ENCODE peak calls at places on chromosomes 12 and 14, in ten cellular contexts. I is sigmoid colon; J is tibial nerve; F is omental fat pad; R is A549; K is SK-N-SH; H is coronary artery; Y is CD8-positive, alpha-beta T cell; U is nephron progenitor cell; S is breast epithelium. A is an unnamed sample.

GRCh38 chr12:67042697-67043131 is 226.4 kb upstream of the CAND1 start:
- DNase-seq in I (no peak), J (no peak), F (no peak), R (peak), K (no peak), H (no peak), Y (no peak), U (no peak), S (no peak), A (no peak)

GRCh38 chr12:109154485-109155438 is 38.4 kb downstream of the ACACB start:
- DNase-seq in I (peak), J (peak), F (peak), R (peak), K (peak), H (peak), Y (peak), U (peak), S (peak), A (peak)

GRCh38 chr12:3273409-3273853 is 196.3 kb downstream of the TSPAN9 start:
- DNase-seq in I (no peak), J (no peak), F (no peak), R (peak), K (no peak), H (no peak), Y (no peak), U (no peak), S (no peak), A (no peak)

GRCh38 chr12:10182662-10183061 is 3.8 kb downstream of the TMEM52B start:
- DNase-seq in I (no peak), J (no peak), F (no peak), R (no peak), K (no peak), H (no peak), Y (no peak), U (no peak), S (no peak), A (no peak)

GRCh38 chr14:71143391-71144290 is 236.4 kb downstream of the PCNX1 start:
- DNase-seq in I (no peak), J (no peak), F (no peak), R (no peak), K (no peak), H (no peak), Y (no peak), U (no peak), S (no peak), A (no peak)

GRCh38 chr14:63045612-63046320 is 508 bp upstream of the KCNH5 start:
- DNase-seq in I (no peak), J (no peak), F (no peak), R (peak), K (peak), H (no peak), Y (no peak), U (peak), S (no peak), A (peak)

GRCh38 chr14:102777711-102778615 is 714 bp downstream of the TRAF3 start:
- DNase-seq in I (no peak), J (no peak), F (no peak), R (no peak), K (peak), H (no peak), Y (no peak), U (peak), S (no peak), A (peak)

GRCh38 chr14:74257078-74257987 is 18.1 kb downstream of the VSX2 start:
- DNase-seq in I (no peak), J (peak), F (no peak), R (peak), K (peak), H (no peak), Y (peak), U (peak), S (no peak), A (peak)

GRCh38 chr14:99755629-99756603 is 37.3 kb upstream of the EML1 start:
- DNase-seq in I (peak), J (peak), F (peak), R (peak), K (no peak), H (peak), Y (no peak), U (no peak), S (no peak), A (no peak)

GRCh38 chr12:128551266-128552025 is 272.3 kb downstream of the SLC15A4 start:
- DNase-seq in I (no peak), J (no peak), F (no peak), R (no peak), K (no peak), H (no peak), Y (no peak), U (no peak), S (no peak), A (no peak)

GRCh38 chr12:118463677-118464076 is 87.3 kb downstream of the SUDS3 start:
- DNase-seq in I (no peak), J (no peak), F (no peak), R (no peak), K (no peak), H (no peak), Y (no peak), U (no peak), S (no peak), A (no peak)

GRCh38 chr14:85580536-85581165 is 50.7 kb downstream of the FLRT2 start:
- DNase-seq in I (no peak), J (no peak), F (no peak), R (no peak), K (no peak), H (no peak), Y (no peak), U (no peak), S (no peak), A (no peak)

GRCh38 chr14:81831128-81831815 is 297.6 kb upstream of the SEL1L start:
- DNase-seq in I (peak), J (peak), F (no peak), R (no peak), K (no peak), H (no peak), Y (no peak), U (no peak), S (no peak), A (no peak)

GRCh38 chr12:114982760-114983159 is 298.8 kb upstream of the TBX3 start:
- DNase-seq in I (no peak), J (no peak), F (no peak), R (no peak), K (peak), H (no peak), Y (no peak), U (no peak), S (no peak), A (no peak)

GRCh38 chr12:48286665-48287064 is 64.1 kb downstream of the ZNF641 start:
- DNase-seq in I (no peak), J (peak), F (no peak), R (no peak), K (no peak), H (no peak), Y (no peak), U (no peak), S (no peak), A (peak)

GRCh38 chr12:6771091-6771495 is 1.2 kb upstream of the LAG3 start:
- DNase-seq in I (peak), J (no peak), F (no peak), R (no peak), K (no peak), H (no peak), Y (no peak), U (no peak), S (no peak), A (peak)

GRCh38 chr14:100072783-100073346 is 7.6 kb downstream of the EVL start:
- DNase-seq in I (no peak), J (no peak), F (no peak), R (no peak), K (no peak), H (no peak), Y (peak), U (no peak), S (peak), A (no peak)

GRCh38 chr12:25996677-25997076 is 38.2 kb downstream of the RASSF8 start:
- DNase-seq in I (no peak), J (no peak), F (no peak), R (no peak), K (no peak), H (no peak), Y (no peak), U (no peak), S (no peak), A (no peak)

GRCh38 chr14:24952851-24953666 is 96.9 kb downstream of the STXBP6 start:
- DNase-seq in I (no peak), J (no peak), F (no peak), R (no peak), K (peak), H (no peak), Y (no peak), U (no peak), S (no peak), A (peak)

GRCh38 chr14:23024612-23025075 is 10.1 kb downstream of the PSMB5 start:
- DNase-seq in I (no peak), J (no peak), F (no peak), R (no peak), K (no peak), H (no peak), Y (no peak), U (peak), S (no peak), A (no peak)

GRCh38 chr12:80116735-80117134 is 17.4 kb downstream of the OTOGL start:
- DNase-seq in I (no peak), J (no peak), F (no peak), R (no peak), K (no peak), H (no peak), Y (no peak), U (no peak), S (no peak), A (no peak)

GRCh38 chr14:20836668-20837338 is 34.2 kb upstream of the RNASE1 start:
- DNase-seq in I (no peak), J (peak), F (no peak), R (peak), K (no peak), H (no peak), Y (no peak), U (no peak), S (no peak), A (no peak)

GRCh38 chr12:15830538-15830937 is 41.4 kb upstream of the EPS8 start:
- DNase-seq in I (no peak), J (no peak), F (no peak), R (no peak), K (no peak), H (no peak), Y (no peak), U (no peak), S (no peak), A (no peak)

GRCh38 chr14:92747701-92748258 is 647 bp downstream of the LGMN start:
- DNase-seq in I (no peak), J (no peak), F (no peak), R (no peak), K (peak), H (no peak), Y (no peak), U (no peak), S (no peak), A (no peak)

GRCh38 chr14:100375273-100375962 is 52.3 kb downstream of the SLC25A47 start:
- DNase-seq in I (peak), J (peak), F (peak), R (no peak), K (peak), H (peak), Y (no peak), U (peak), S (no peak), A (peak)

DNA sequence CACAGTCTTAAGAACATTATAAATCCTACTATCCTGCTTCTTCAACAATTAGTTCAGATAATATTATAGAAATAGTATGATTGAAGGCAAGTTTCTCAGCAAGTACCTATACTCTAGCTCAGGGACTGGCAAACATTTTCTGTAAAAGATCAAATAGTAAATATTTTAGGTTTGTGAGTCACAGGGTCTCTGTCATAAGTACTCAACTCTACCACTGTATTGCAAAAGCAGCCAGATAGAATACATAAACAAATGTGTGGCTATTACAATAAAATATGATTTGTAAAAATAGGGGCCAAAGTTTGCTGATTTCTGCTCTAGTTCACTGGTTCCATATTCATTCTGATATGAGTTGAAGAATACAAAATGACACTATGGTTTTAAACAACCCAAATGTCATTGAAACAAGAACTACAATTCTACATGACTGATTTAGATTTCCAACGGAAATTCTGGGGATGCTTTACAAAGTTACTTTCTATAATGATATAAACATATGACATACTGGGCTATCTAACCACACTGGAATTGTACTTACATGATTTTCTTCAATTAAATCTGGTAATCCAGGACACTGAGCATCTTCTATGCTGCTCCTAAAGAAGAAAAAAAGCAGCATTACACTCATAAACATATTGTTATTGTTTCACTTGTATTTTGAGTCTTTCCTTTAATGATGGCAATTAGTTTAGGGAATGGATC is 23.2 kb downstream of the LGALS3 start:
- DNase-seq in I (no peak), J (no peak), F (no peak), R (no peak), K (no peak), H (no peak), Y (no peak), U (no peak), S (no peak), A (no peak)
- TF ChIP-seq CTCF in I (no peak), J (no peak), F (no peak), R (no peak), K (no peak), H (no peak), Y (no peak), U (no peak), S (no peak), A (no peak)

DNA sequence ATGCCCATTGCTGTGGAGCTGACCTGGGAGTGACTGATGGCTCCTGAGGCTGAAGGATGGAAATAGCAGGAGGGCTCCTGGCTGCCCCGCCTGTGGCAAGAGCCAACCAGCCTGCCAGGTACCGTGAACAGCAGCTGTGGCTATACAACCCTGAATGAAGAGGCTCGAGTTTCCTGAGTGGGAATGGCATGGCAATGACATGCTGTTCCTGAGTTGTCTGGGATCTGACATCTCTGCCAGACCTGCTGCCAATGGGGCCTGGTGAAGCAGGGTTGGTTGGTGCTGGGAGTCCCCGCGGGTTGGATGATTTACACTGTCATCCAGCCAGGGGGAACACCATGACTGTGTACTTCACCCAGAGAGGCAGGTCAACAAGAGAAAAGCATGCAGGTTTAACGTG is 31.8 kb upstream of the LRRC10 start:
- DNase-seq in I (no peak), J (no peak), F (no peak), R (no peak), K (no peak), H (no peak), Y (no peak), U (no peak), S (no peak), A (no peak)
- TF ChIP-seq CTCF in I (no peak), J (no peak), F (no peak), R (no peak), K (no peak), H (no peak), Y (no peak), U (no peak), S (no peak), A (no peak)

GRCh38 chr12:92604786-92605185 is 98.0 kb upstream of the PLEKHG7 start:
- DNase-seq in I (no peak), J (no peak), F (no peak), R (no peak), K (no peak), H (no peak), Y (no peak), U (no peak), S (no peak), A (no peak)

GRCh38 chr12:92605621-92606170 is 97.1 kb upstream of the PLEKHG7 start:
- DNase-seq in I (no peak), J (no peak), F (no peak), R (no peak), K (no peak), H (no peak), Y (no peak), U (no peak), S (no peak), A (no peak)

GRCh38 chr12:92606956-92607355 is 95.8 kb upstream of the PLEKHG7 start:
- DNase-seq in I (no peak), J (no peak), F (no peak), R (no peak), K (no peak), H (no peak), Y (no peak), U (no peak), S (no peak), A (no peak)

GRCh38 chr12:92612611-92613010 is 90.2 kb upstream of the PLEKHG7 start:
- DNase-seq in I (no peak), J (no peak), F (no peak), R (no peak), K (no peak), H (no peak), Y (no peak), U (no peak), S (no peak), A (no peak)

DNA sequence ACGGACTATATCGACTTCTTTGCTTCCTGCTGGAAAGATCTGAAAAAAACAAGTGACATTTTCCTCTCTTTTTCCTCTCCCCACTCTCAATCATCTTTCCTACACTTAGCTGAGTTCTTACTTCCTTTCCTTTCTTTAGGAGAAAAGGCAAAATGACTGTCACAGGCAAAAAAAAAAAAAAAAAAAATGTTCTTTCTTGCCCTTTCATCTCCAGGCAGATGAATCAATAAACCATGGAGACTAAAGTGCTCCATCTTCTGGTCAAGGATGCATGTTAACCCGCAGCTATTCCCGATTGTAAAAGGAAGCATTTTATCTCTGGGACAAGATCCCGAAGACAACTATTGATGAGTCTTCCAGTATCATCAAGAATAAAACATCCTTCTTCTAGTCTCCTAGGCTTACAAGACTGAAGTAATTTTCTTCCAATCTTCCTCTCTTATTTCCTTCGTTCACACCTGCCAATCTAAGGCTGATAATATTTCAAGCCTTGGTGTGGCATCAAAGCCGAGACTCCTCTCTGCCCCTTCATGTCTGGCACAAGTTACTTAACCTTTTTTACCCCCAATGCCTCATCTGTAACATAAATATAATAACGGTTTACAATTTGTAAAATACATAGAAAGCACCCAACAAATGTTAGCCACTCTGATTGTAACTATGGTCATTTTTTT is 94.2 kb upstream of the PLEKHG7 start:
- DNase-seq in I (no peak), J (peak), F (no peak), R (peak), K (peak), H (no peak), Y (no peak), U (no peak), S (no peak), A (no peak)
- TF ChIP-seq CTCF in I (no peak), J (peak), F (no peak), R (peak), K (peak), H (no peak), Y (no peak), U (peak), S (no peak), A (no peak)

DNA sequence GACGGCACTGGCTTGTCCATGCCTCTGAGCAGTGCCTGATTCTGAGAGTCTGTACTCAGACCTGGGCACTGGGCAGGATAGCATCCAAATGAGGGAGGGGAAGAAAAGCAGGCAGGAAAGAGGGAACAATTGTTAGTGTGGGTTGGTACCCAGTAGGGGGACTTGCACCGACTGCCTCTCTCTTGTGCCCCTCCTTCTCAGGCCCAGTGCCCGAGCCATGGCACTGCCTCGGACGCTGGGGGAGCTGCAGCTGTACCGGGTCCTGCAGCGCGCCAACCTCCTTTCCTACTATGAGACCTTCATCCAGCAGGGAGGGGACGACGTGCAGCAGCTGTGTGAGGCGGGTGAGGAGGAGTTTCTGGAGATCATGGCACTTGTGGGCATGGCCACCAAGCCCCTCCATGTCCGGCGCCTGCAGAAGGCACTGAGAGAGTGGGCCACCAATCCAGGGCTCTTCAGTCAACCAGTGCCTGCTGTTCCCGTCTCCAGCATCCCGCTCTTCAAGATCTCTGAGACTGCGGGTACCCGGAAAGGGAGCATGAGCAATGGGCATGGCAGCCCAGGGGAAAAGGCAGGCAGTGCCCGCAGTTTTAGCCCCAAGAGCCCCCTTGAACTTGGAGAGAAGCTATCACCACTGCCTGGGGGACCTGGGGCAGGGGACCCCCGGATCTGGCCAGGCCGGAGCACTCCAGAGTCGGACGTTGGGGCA is 2.2 kb downstream of the NAB2 start:
- DNase-seq in I (peak), J (no peak), F (no peak), R (no peak), K (peak), H (no peak), Y (no peak), U (no peak), S (no peak), A (no peak)
- TF ChIP-seq CTCF in I (no peak), J (peak), F (no peak), R (no peak), K (no peak), H (no peak), Y (no peak), U (no peak), S (no peak), A (no peak)